ENCODE peak calls at places on chromosome 21, in four cellular contexts. One of them, this sample, is unnamed.
A peak's percentile ranks its signal among the peaks of the same experiment; 100 is the strongest.

GRCh38 chr21:34670962-34671348 is 2.2 kb downstream of the CLIC6 start:
- DNase-seq in NCI-H146: no peak
- DNase-seq in DMS153: no peak
- DNase-seq in brain microvascular endothelial cell: no peak
- DNase-seq in this sample: no peak

GRCh38 chr21:35168702-35169101 is 119.6 kb upstream of the RUNX1 start:
- DNase-seq in brain microvascular endothelial cell: no peak
- DNase-seq in NCI-H146: no peak
- DNase-seq in DMS153: no peak
- DNase-seq in this sample: no peak

GRCh38 chr21:45637883-45638282 is 5.6 kb upstream of the PCBP3 start:
- DNase-seq in NCI-H146: no peak
- DNase-seq in DMS153: peak; percentile 21
- DNase-seq in brain microvascular endothelial cell: no peak
- DNase-seq in this sample: no peak

GRCh38 chr21:42193131-42193671 is 25.7 kb upstream of the ABCG1 start:
- DNase-seq in NCI-H146: no peak
- DNase-seq in brain microvascular endothelial cell: peak; percentile 37
- DNase-seq in DMS153: no peak
- DNase-seq in this sample: no peak

GRCh38 chr21:39397651-39398385 is 47.8 kb downstream of the LCA5L start:
- DNase-seq in brain microvascular endothelial cell: no peak
- DNase-seq in NCI-H146: no peak
- DNase-seq in DMS153: no peak
- DNase-seq in this sample: no peak

GRCh38 chr21:37886120-37886519 is 30.1 kb downstream of the KCNJ6 start:
- DNase-seq in DMS153: peak; percentile 10
- DNase-seq in NCI-H146: no peak
- DNase-seq in brain microvascular endothelial cell: no peak
- DNase-seq in this sample: no peak

GRCh38 chr21:45643021-45643980 is at the start of gene PCBP3:
- DNase-seq in brain microvascular endothelial cell: peak; percentile 93
- DNase-seq in NCI-H146: peak; percentile 78
- DNase-seq in DMS153: peak; percentile 92
- DNase-seq in this sample: peak; percentile 90

GRCh38 chr21:39109596-39110210 is 73.5 kb downstream of the PSMG1 start:
- DNase-seq in DMS153: no peak
- DNase-seq in NCI-H146: no peak
- DNase-seq in brain microvascular endothelial cell: no peak
- DNase-seq in this sample: no peak

GRCh38 chr21:34524671-34525601 is 12.9 kb upstream of the KCNE1 start:
- DNase-seq in NCI-H146: no peak
- DNase-seq in DMS153: no peak
- DNase-seq in brain microvascular endothelial cell: no peak
- DNase-seq in this sample: no peak

GRCh38 chr21:44700101-44701022 is 3.4 kb downstream of the KRTAP10-12 start:
- DNase-seq in NCI-H146: no peak
- DNase-seq in brain microvascular endothelial cell: no peak
- DNase-seq in DMS153: no peak
- DNase-seq in this sample: no peak

GRCh38 chr21:46559291-46559983 is 45.4 kb downstream of the S100B start:
- DNase-seq in brain microvascular endothelial cell: no peak
- DNase-seq in NCI-H146: no peak
- DNase-seq in DMS153: no peak
- DNase-seq in this sample: no peak

GRCh38 chr21:32726742-32727477 is 903 bp downstream of the SYNJ1 start:
- DNase-seq in brain microvascular endothelial cell: peak; percentile 7
- DNase-seq in DMS153: no peak
- DNase-seq in NCI-H146: peak; percentile 15
- DNase-seq in this sample: no peak

GRCh38 chr21:23694396-23694795 is 1912.9 kb downstream of the MRPL39 start:
- DNase-seq in NCI-H146: peak; percentile 13
- DNase-seq in DMS153: no peak
- DNase-seq in brain microvascular endothelial cell: no peak
- DNase-seq in this sample: no peak

GRCh38 chr21:39655589-39655988 is 42.8 kb downstream of the B3GALT5 start:
- DNase-seq in brain microvascular endothelial cell: no peak
- DNase-seq in NCI-H146: no peak
- DNase-seq in DMS153: no peak
- DNase-seq in this sample: no peak

GRCh38 chr21:15526793-15527192 is 203.0 kb upstream of the USP25 start:
- DNase-seq in NCI-H146: no peak
- DNase-seq in brain microvascular endothelial cell: no peak
- DNase-seq in DMS153: no peak
- DNase-seq in this sample: no peak

GRCh38 chr21:44908908-44909307 is 11.8 kb downstream of the ITGB2 start:
- DNase-seq in brain microvascular endothelial cell: no peak
- DNase-seq in NCI-H146: no peak
- DNase-seq in DMS153: no peak
- DNase-seq in this sample: no peak

GRCh38 chr21:18772404-18772803 is 368.8 kb upstream of the TMPRSS15 start:
- DNase-seq in DMS153: no peak
- DNase-seq in NCI-H146: no peak
- DNase-seq in brain microvascular endothelial cell: no peak
- DNase-seq in this sample: no peak

GRCh38 chr21:32249551-32250280 is 29.1 kb downstream of the MIS18A start:
- DNase-seq in brain microvascular endothelial cell: no peak
- DNase-seq in NCI-H146: peak; percentile 74
- DNase-seq in DMS153: no peak
- DNase-seq in this sample: no peak

GRCh38 chr21:26572026-26572425 is 1.1 kb downstream of the CYYR1 start:
- DNase-seq in NCI-H146: no peak
- DNase-seq in DMS153: no peak
- DNase-seq in brain microvascular endothelial cell: no peak
- DNase-seq in this sample: no peak

GRCh38 chr21:39633770-39634181 is 21.0 kb downstream of the B3GALT5 start:
- DNase-seq in NCI-H146: no peak
- DNase-seq in DMS153: no peak
- DNase-seq in brain microvascular endothelial cell: peak; percentile 74
- DNase-seq in this sample: no peak

GRCh38 chr21:36847189-36847588 is 119.3 kb downstream of the HLCS start:
- DNase-seq in brain microvascular endothelial cell: peak; percentile 76
- DNase-seq in NCI-H146: no peak
- DNase-seq in DMS153: no peak
- DNase-seq in this sample: no peak

GRCh38 chr21:34589511-34590282 is 25.2 kb downstream of the RCAN1 start:
- DNase-seq in brain microvascular endothelial cell: no peak
- DNase-seq in NCI-H146: peak; percentile 65
- DNase-seq in DMS153: no peak
- DNase-seq in this sample: no peak

GRCh38 chr21:35414511-35415139 is 365.5 kb upstream of the RUNX1 start:
- DNase-seq in brain microvascular endothelial cell: no peak
- DNase-seq in NCI-H146: no peak
- DNase-seq in DMS153: no peak
- DNase-seq in this sample: no peak

GRCh38 chr21:29302340-29302991 is 3.7 kb downstream of the BACH1 start:
- DNase-seq in DMS153: no peak
- DNase-seq in brain microvascular endothelial cell: no peak
- DNase-seq in NCI-H146: no peak
- DNase-seq in this sample: no peak

GRCh38 chr21:16185766-16186165 is 456.0 kb downstream of the USP25 start:
- DNase-seq in brain microvascular endothelial cell: no peak
- DNase-seq in NCI-H146: no peak
- DNase-seq in DMS153: no peak
- DNase-seq in this sample: no peak

GRCh38 chr21:25220954-25221353 is 386.3 kb downstream of the MRPL39 start:
- DNase-seq in DMS153: no peak
- DNase-seq in brain microvascular endothelial cell: no peak
- DNase-seq in NCI-H146: no peak
- DNase-seq in this sample: no peak

GRCh38 chr21:25929859-25930520 is 195.2 kb downstream of the GABPA start:
- DNase-seq in NCI-H146: no peak
- DNase-seq in DMS153: no peak
- DNase-seq in brain microvascular endothelial cell: peak; percentile 56
- DNase-seq in this sample: no peak

GRCh38 chr21:45383615-45384201 is 21.3 kb upstream of the COL18A1 start:
- DNase-seq in DMS153: no peak
- DNase-seq in NCI-H146: no peak
- DNase-seq in brain microvascular endothelial cell: no peak
- DNase-seq in this sample: no peak

GRCh38 chr21:37675202-37675801 is 241.0 kb downstream of the KCNJ6 start:
- DNase-seq in brain microvascular endothelial cell: peak; percentile 17
- DNase-seq in NCI-H146: no peak
- DNase-seq in DMS153: no peak
- DNase-seq in this sample: peak; percentile 18

GRCh38 chr21:22120616-22121266 is 1122.5 kb downstream of the NCAM2 start:
- DNase-seq in NCI-H146: no peak
- DNase-seq in brain microvascular endothelial cell: no peak
- DNase-seq in DMS153: no peak
- DNase-seq in this sample: no peak

GRCh38 chr21:14143999-14144398 is 66.8 kb downstream of the LIPI start:
- DNase-seq in brain microvascular endothelial cell: no peak
- DNase-seq in NCI-H146: no peak
- DNase-seq in DMS153: no peak
- DNase-seq in this sample: no peak